ENCODE peak calls at places on chromosomes 11 and 22, in eight cellular contexts. O, N, S, J, M, B, U and W are unnamed samples.
A peak's percentile ranks its signal among the peaks of the same experiment; 100 is the strongest.

GRCh38 chr11:33377852-33378385 is 120.7 kb downstream of the HIPK3 start:
- DNase-seq in O (no peak), B (no peak), S (no peak), M (no peak), J (no peak), N (no peak), U (no peak), W (peak; percentile 64)

GRCh38 chr22:38652858-38653257 is 3.3 kb downstream of the FAM227A start:
- DNase-seq in O (no peak), U (no peak), N (no peak), S (no peak), M (no peak), J (no peak), B (no peak), W (no peak)

GRCh38 chr22:32853662-32854061 is 52.2 kb downstream of the TIMP3 start:
- DNase-seq in B (no peak), S (no peak), J (no peak), O (no peak), U (no peak), N (no peak), M (no peak), W (no peak)

GRCh38 chr11:77201370-77201769 is 73.3 kb downstream of the MYO7A start:
- DNase-seq in B (no peak), S (peak; percentile 38), U (no peak), J (no peak), N (no peak), O (no peak), M (no peak), W (no peak)

GRCh38 chr11:88484873-88485621 is 147.5 kb upstream of the CTSC start:
- DNase-seq in J (peak; percentile 12), S (no peak), U (peak; percentile 14), B (peak; percentile 32), M (no peak), O (peak; percentile 0), N (no peak), W (peak; percentile 55)

GRCh38 chr11:111454561-111455192 is 57.5 kb downstream of the BTG4 start:
- DNase-seq in O (peak; percentile 76), U (peak; percentile 40), N (no peak), M (peak; percentile 60), J (no peak), B (no peak), S (no peak), W (peak; percentile 53)

GRCh38 chr11:86228967-86229330 is 15.6 kb upstream of the EED start:
- DNase-seq in U (no peak), N (no peak), B (no peak), O (no peak), S (no peak), J (no peak), M (no peak), W (no peak)

GRCh38 chr11:69721061-69721460 is 17.2 kb upstream of the FGF19 start:
- DNase-seq in S (no peak), B (no peak), U (no peak), J (no peak), M (no peak), N (no peak), O (no peak), W (no peak)

GRCh38 chr11:68978626-68978930 is 2.2 kb downstream of the MRGPRD start:
- DNase-seq in O (no peak), J (no peak), M (no peak), N (no peak), B (no peak), U (no peak), S (peak; percentile 17), W (no peak)

GRCh38 chr11:12692238-12693074 is 18.2 kb downstream of the TEAD1 start:
- DNase-seq in M (no peak), S (peak; percentile 97), N (no peak), U (peak; percentile 62), J (peak; percentile 84), O (peak; percentile 66), B (peak; percentile 97), W (peak; percentile 73)

GRCh38 chr11:65558002-65558784 is at the start of gene LTBP3:
- DNase-seq in M (peak; percentile 44), O (peak; percentile 83), U (peak; percentile 57), N (peak; percentile 67), J (peak; percentile 26), S (peak; percentile 94), B (peak; percentile 86), W (peak; percentile 84)

GRCh38 chr22:43211941-43212433 is 25.1 kb upstream of the TTLL12 start:
- DNase-seq in N (no peak), B (no peak), M (no peak), J (no peak), U (no peak), O (no peak), S (no peak), W (no peak)

GRCh38 chr11:27914080-27914479 is 193.9 kb downstream of the KIF18A start:
- DNase-seq in M (no peak), J (no peak), B (no peak), S (no peak), O (no peak), N (no peak), U (no peak), W (no peak)

GRCh38 chr11:70065318-70066135 is 12.6 kb upstream of the ANO1 start:
- DNase-seq in S (peak; percentile 48), J (no peak), M (no peak), N (no peak), U (no peak), O (no peak), B (no peak), W (no peak)

GRCh38 chr11:129257512-129257911 is 65.4 kb upstream of the ARHGAP32 start:
- DNase-seq in S (no peak), N (no peak), U (no peak), O (no peak), B (no peak), J (no peak), M (no peak), W (no peak)

GRCh38 chr11:27385245-27385644 is 22.2 kb upstream of the CCDC34 start:
- DNase-seq in J (no peak), B (no peak), O (no peak), U (no peak), M (no peak), S (no peak), N (no peak), W (no peak)

GRCh38 chr11:13126430-13126829 is 117.3 kb downstream of the RASSF10 start:
- DNase-seq in J (peak; percentile 92), M (no peak), O (no peak), U (no peak), N (no peak), S (no peak), B (no peak), W (peak; percentile 94)

GRCh38 chr11:85829172-85829571 is 18.2 kb upstream of the SYTL2 start:
- DNase-seq in S (no peak), O (no peak), M (no peak), J (no peak), N (no peak), U (no peak), B (no peak), W (no peak)

GRCh38 chr22:46106279-46107022 is 43.9 kb upstream of the PPARA start:
- DNase-seq in U (no peak), S (no peak), M (no peak), N (no peak), J (no peak), O (no peak), B (no peak), W (no peak)

GRCh38 chr22:35690001-35690400 is 27.7 kb upstream of the APOL5 start:
- DNase-seq in M (no peak), N (no peak), U (no peak), J (no peak), O (no peak), S (no peak), B (no peak), W (no peak)

GRCh38 chr22:23688121-23688520 is 2.7 kb upstream of the RGL4 start:
- DNase-seq in O (no peak), B (no peak), U (no peak), M (no peak), N (no peak), J (no peak), S (no peak), W (no peak)

GRCh38 chr22:44119669-44120313 is 60.9 kb upstream of the PARVG start:
- DNase-seq in S (peak; percentile 40), B (no peak), M (no peak), O (no peak), U (no peak), N (no peak), J (no peak), W (no peak)

GRCh38 chr11:87405843-87406242 is 368.1 kb downstream of the TMEM135 start:
- DNase-seq in U (no peak), N (no peak), S (no peak), M (no peak), O (no peak), J (no peak), B (no peak), W (peak; percentile 14)